ENCODE peak calls at places on chromosomes 13 and 19, in five cellular contexts. B, V, X, A and P are unnamed samples.

GRCh38 chr13:105219636-105220035 is 1315.8 kb downstream of the EFNB2 start:
- DNase-seq in B (no peak), V (no peak), X (peak), A (no peak), P (no peak)

GRCh38 chr13:79051472-79051871 is 354.6 kb downstream of the RBM26 start:
- DNase-seq in B (no peak), V (no peak), X (no peak), A (no peak), P (no peak)

GRCh38 chr19:28575816-28576215 is 637.1 kb downstream of the UQCRFS1 start:
- DNase-seq in B (no peak), V (no peak), X (no peak), A (no peak), P (no peak)

GRCh38 chr19:55255618-55256423 is 3.0 kb downstream of the PPP6R1 start:
- DNase-seq in B (no peak), V (peak), X (peak), A (peak), P (no peak)

GRCh38 chr19:38277969-38278680 is 13.8 kb downstream of the SPINT2 start:
- DNase-seq in B (no peak), V (peak), X (no peak), A (no peak), P (no peak)

GRCh38 chr13:27170521-27171243 is 929 bp downstream of the USP12 start:
- DNase-seq in B (peak), V (no peak), X (peak), A (peak), P (no peak)

GRCh38 chr13:104510422-104510821 is 1444.2 kb upstream of the SLC10A2 start:
- DNase-seq in B (no peak), V (no peak), X (no peak), A (no peak), P (no peak)

GRCh38 chr19:14475251-14476073 is at the start of gene PTGER1:
- DNase-seq in B (no peak), V (peak), X (peak), A (no peak), P (no peak)

GRCh38 chr19:18205180-18205915 is 1.5 kb upstream of the RAB3A start:
- DNase-seq in B (peak), V (no peak), X (peak), A (peak), P (no peak)

GRCh38 chr13:113192902-113193301 is 15.6 kb downstream of the PCID2 start:
- DNase-seq in B (no peak), V (no peak), X (peak), A (no peak), P (no peak)

GRCh38 chr13:112449545-112449930 is 73.4 kb downstream of the SPACA7 start:
- DNase-seq in B (no peak), V (no peak), X (no peak), A (no peak), P (no peak)

GRCh38 chr19:18397242-18398202 is at the start of gene LRRC25:
- DNase-seq in B (peak), V (no peak), X (no peak), A (no peak), P (no peak)

GRCh38 chr19:19444694-19445155 is 39.2 kb downstream of the GATAD2A start:
- DNase-seq in B (peak), V (peak), X (no peak), A (no peak), P (no peak)

GRCh38 chr19:3509566-3509989 is 3.5 kb downstream of the FZR1 start:
- DNase-seq in B (no peak), V (peak), X (peak), A (no peak), P (no peak)

GRCh38 chr19:38892841-38893240 is 6.6 kb downstream of the SIRT2 start:
- DNase-seq in B (no peak), V (no peak), X (no peak), A (no peak), P (no peak)

GRCh38 chr13:45295536-45295935 is 45.4 kb downstream of the TPT1 start:
- DNase-seq in B (no peak), V (no peak), X (peak), A (peak), P (no peak)

GRCh38 chr13:75480691-75481175 is 1.2 kb downstream of the TBC1D4 start:
- DNase-seq in B (peak), V (peak), X (peak), A (peak), P (no peak)

GRCh38 chr19:1446713-1447564 is 3.0 kb upstream of the APC2 start:
- DNase-seq in B (no peak), V (no peak), X (peak), A (no peak), P (no peak)

GRCh38 chr19:50795665-50796073 is 5.5 kb downstream of the ACP4 start:
- DNase-seq in B (no peak), V (no peak), X (no peak), A (no peak), P (no peak)

GRCh38 chr19:38849147-38849745 is 540 bp downstream of the HNRNPL start:
- DNase-seq in B (peak), V (peak), X (peak), A (peak), P (peak)

GRCh38 chr19:50980203-50980602 is 3.5 kb downstream of the KLK7 start:
- DNase-seq in B (no peak), V (no peak), X (no peak), A (no peak), P (no peak)

GRCh38 chr13:83007226-83007625 is 875.0 kb downstream of the SLITRK1 start:
- DNase-seq in B (no peak), V (no peak), X (no peak), A (no peak), P (no peak)

GRCh38 chr13:69524459-69525155 is 583.0 kb upstream of the ATXN8OS start:
- DNase-seq in B (no peak), V (no peak), X (peak), A (no peak), P (no peak)

GRCh38 chr13:75785130-75785529 is 149.0 kb downstream of the LMO7 start:
- DNase-seq in B (no peak), V (no peak), X (peak), A (no peak), P (no peak)

GRCh38 chr19:35882074-35882832 is 13.9 kb downstream of the APLP1 start:
- DNase-seq in B (peak), V (peak), X (peak), A (peak), P (peak)

GRCh38 chr13:112693831-112694497 is 4.1 kb downstream of the ATP11A start:
- DNase-seq in B (no peak), V (peak), X (peak), A (no peak), P (no peak)

GRCh38 chr13:109779074-109779473 is 7.3 kb downstream of the IRS2 start:
- DNase-seq in B (peak), V (peak), X (no peak), A (no peak), P (no peak)

GRCh38 chr13:87094646-87095045 is 576.5 kb upstream of the SLITRK5 start:
- DNase-seq in B (no peak), V (no peak), X (no peak), A (no peak), P (no peak)

GRCh38 chr13:107462501-107462900 is 752.8 kb downstream of the LIG4 start:
- DNase-seq in B (no peak), V (no peak), X (peak), A (no peak), P (no peak)

GRCh38 chr13:97786510-97786909 is 167.0 kb upstream of the IPO5 start:
- DNase-seq in B (no peak), V (no peak), X (peak), A (no peak), P (no peak)

GRCh38 chr13:47437411-47437810 is 540.6 kb upstream of the HTR2A start:
- DNase-seq in B (no peak), V (no peak), X (peak), A (no peak), P (no peak)

GRCh38 chr19:14615628-14616027 is 32.7 kb downstream of the CLEC17A start:
- DNase-seq in B (no peak), V (no peak), X (no peak), A (no peak), P (no peak)

GRCh38 chr19:57280913-57281425 is 684 bp downstream of the ZNF460 start:
- DNase-seq in B (peak), V (peak), X (peak), A (no peak), P (peak)